ENCODE peak calls at places on chromosomes 12 and 14, in four cellular contexts. Q, B, Y and D are unnamed samples.
A peak's percentile ranks its signal among the peaks of the same experiment; 100 is the strongest.

GRCh38 chr12:93154753-93155475 is 222.8 kb upstream of the NUDT4 start:
- DNase-seq in B (no peak), Q (no peak), Y (no peak), D (no peak)

GRCh38 chr12:79422060-79422812 is 268.5 kb downstream of the PAWR start:
- DNase-seq in Y (no peak), Q (no peak), B (no peak), D (no peak)

GRCh38 chr12:41802803-41803202 is 341.9 kb downstream of the GXYLT1 start:
- DNase-seq in B (no peak), Y (no peak), Q (no peak), D (no peak)

GRCh38 chr12:54352891-54353874 is 11.1 kb downstream of the GPR84 start:
- DNase-seq in Q (no peak), B (no peak), Y (no peak), D (no peak)

GRCh38 chr14:66758031-66758613 is 250.2 kb downstream of the GPHN start:
- DNase-seq in Y (no peak), B (no peak), Q (no peak), D (no peak)

GRCh38 chr12:113273053-113273725 is 51.9 kb downstream of the TPCN1 start:
- DNase-seq in Q (peak; percentile 26), B (no peak), Y (no peak), D (no peak)

GRCh38 chr14:43706901-43707300 is 800.2 kb downstream of the FSCB start:
- DNase-seq in Q (no peak), B (peak; percentile 32), Y (no peak), D (no peak)

GRCh38 chr12:40229690-40230651 is 5.2 kb downstream of the LRRK2 start:
- DNase-seq in Y (no peak), B (no peak), Q (no peak), D (no peak)

GRCh38 chr14:53144244-53144643 is 8.9 kb downstream of the DDHD1 start:
- DNase-seq in B (no peak), Q (no peak), Y (no peak), D (no peak)

GRCh38 chr12:132661972-132662371 is 25.2 kb downstream of the POLE start:
- DNase-seq in Q (peak; percentile 32), B (no peak), Y (no peak), D (no peak)

GRCh38 chr14:74014299-74014698 is 4.8 kb downstream of the ENTPD5 start:
- DNase-seq in Y (no peak), B (no peak), Q (no peak), D (no peak)

DNA sequence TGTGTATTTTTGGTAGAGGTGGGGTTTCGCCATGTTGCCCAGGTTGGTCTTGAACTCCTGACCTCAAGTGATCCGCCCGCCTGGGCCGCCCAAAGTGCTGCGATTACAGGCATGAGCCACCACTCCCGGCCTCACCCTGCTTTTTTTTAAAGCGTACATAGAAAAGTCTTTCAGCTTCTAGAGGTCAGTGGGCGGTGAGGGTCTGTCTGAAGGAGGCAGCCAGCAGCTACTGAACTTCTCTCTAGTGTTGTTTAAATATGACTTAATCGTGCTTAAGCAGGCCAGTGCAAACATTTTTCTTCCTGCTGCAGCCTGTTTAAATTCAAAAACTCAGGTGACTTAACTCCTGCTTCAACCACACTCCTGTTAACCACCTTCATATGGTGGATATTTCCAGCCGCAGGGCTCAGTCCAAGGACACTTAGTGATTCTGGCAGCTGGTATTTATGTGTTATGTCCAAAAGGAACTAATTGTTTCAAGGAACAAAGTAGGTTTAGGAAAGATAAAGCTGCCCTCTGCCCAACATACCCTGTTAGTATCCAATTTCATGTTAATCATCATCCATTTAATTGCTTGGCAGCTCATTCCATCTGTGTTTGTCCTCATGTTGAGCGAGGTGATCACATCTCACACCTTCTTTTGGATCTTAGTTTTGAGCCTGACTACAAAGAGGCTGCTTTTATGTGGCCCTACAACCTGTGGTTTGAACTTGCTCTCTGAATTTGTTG is 2.0 kb downstream of the PRKAB1 start:
- DNase-seq in Y (peak; percentile 70), B (no peak), Q (peak; percentile 64), D (no peak)
- H3K4me3 ChIP-seq in Y (peak overlapping the region; percentile 73), B (no peak overlapping the region), Q (peak overlapping the region; percentile 9), D (no peak overlapping the region)

GRCh38 chr14:22493753-22494152 is 95.3 kb downstream of the DAD1 start:
- DNase-seq in Y (no peak), B (no peak), Q (no peak), D (no peak)
- H3K4me3 ChIP-seq in Y (no peak overlapping the region), B (no peak overlapping the region), Q (no peak overlapping the region), D (peak overlapping the region; percentile 67)

GRCh38 chr12:120362516-120363273 is 6.3 kb downstream of the MSI1 start:
- DNase-seq in Q (peak; percentile 65), Y (no peak), B (no peak), D (no peak)

GRCh38 chr12:120359159-120359527 is 9.8 kb downstream of the MSI1 start:
- DNase-seq in Q (no peak), B (no peak), Y (no peak), D (no peak)

GRCh38 chr12:120364487-120364886 is 4.5 kb downstream of the MSI1 start:
- DNase-seq in Y (peak; percentile 24), Q (no peak), B (no peak), D (no peak)

GRCh38 chr12:120363274-120363855 is 5.6 kb downstream of the MSI1 start:
- DNase-seq in Y (no peak), B (no peak), Q (no peak), D (no peak)

GRCh38 chr12:120361506-120362208 is 7.3 kb downstream of the MSI1 start:
- DNase-seq in B (peak; percentile 34), Q (peak; percentile 64), Y (peak; percentile 28), D (no peak)
- H3K4me3 ChIP-seq in B (peak overlapping the region; percentile 40), Q (peak overlapping the region; percentile 11), Y (peak overlapping the region; percentile 41), D (no peak overlapping the region)

GRCh38 chr14:68788275-68789001 is 4.4 kb downstream of the ZFP36L1 start:
- DNase-seq in B (no peak), Y (no peak), Q (no peak), D (no peak)
- H3K4me3 ChIP-seq in B (peak overlapping the region; percentile 99), Y (peak overlapping the region; percentile 66), Q (peak overlapping the region; percentile 90), D (peak overlapping the region; percentile 36)

GRCh38 chr12:7241404-7242005 is 52.0 kb downstream of the PEX5 start:
- DNase-seq in Q (no peak), B (peak; percentile 64), Y (no peak), D (no peak)
- H3K4me3 ChIP-seq in Q (no peak overlapping the region), B (no peak overlapping the region), Y (no peak overlapping the region), D (no peak overlapping the region)